ENCODE peak calls at places on chromosomes 6 and 20, in four cellular contexts. One of them, this sample, is unnamed.

GRCh38 chr6:21200056-21200870 is 393.3 kb upstream of the SOX4 start:
- DNase-seq in CD8-positive, alpha-beta T cell: no peak
- DNase-seq in GM23338: no peak
- DNase-seq in Peyer's patch: no peak
- DNase-seq in this sample: no peak

GRCh38 chr6:165774903-165775608 is 112.0 kb upstream of the PDE10A start:
- DNase-seq in CD8-positive, alpha-beta T cell: no peak
- DNase-seq in GM23338: peak; percentile 52
- DNase-seq in Peyer's patch: no peak
- DNase-seq in this sample: no peak

GRCh38 chr6:79586548-79586947 is 44.6 kb upstream of the SH3BGRL2 start:
- DNase-seq in CD8-positive, alpha-beta T cell: no peak
- DNase-seq in GM23338: peak; percentile 74
- DNase-seq in Peyer's patch: no peak
- DNase-seq in this sample: no peak

GRCh38 chr6:28988536-28989415 is 16.3 kb downstream of the ZNF311 start:
- DNase-seq in CD8-positive, alpha-beta T cell: peak; percentile 54
- DNase-seq in GM23338: peak; percentile 97
- DNase-seq in Peyer's patch: peak; percentile 27
- DNase-seq in this sample: peak; percentile 84

GRCh38 chr6:130547723-130548122 is 181.9 kb downstream of the TMEM200A start:
- DNase-seq in CD8-positive, alpha-beta T cell: no peak
- DNase-seq in GM23338: peak; percentile 13
- DNase-seq in Peyer's patch: no peak
- DNase-seq in this sample: no peak

GRCh38 chr6:166515072-166515810 is 71.2 kb downstream of the RAMACL start:
- DNase-seq in CD8-positive, alpha-beta T cell: no peak
- DNase-seq in GM23338: no peak
- DNase-seq in Peyer's patch: no peak
- DNase-seq in this sample: no peak

GRCh38 chr20:62285722-62286121 is 17.1 kb upstream of the ADRM1 start:
- DNase-seq in CD8-positive, alpha-beta T cell: no peak
- DNase-seq in GM23338: no peak
- DNase-seq in Peyer's patch: no peak
- DNase-seq in this sample: no peak

GRCh38 chr6:110874880-110875547 is 429 bp downstream of the AMD1 start:
- DNase-seq in CD8-positive, alpha-beta T cell: peak; percentile 6
- DNase-seq in GM23338: no peak
- DNase-seq in Peyer's patch: peak; percentile 62
- DNase-seq in this sample: peak; percentile 74

GRCh38 chr6:6678811-6679210 is 90.3 kb downstream of the LY86 start:
- DNase-seq in CD8-positive, alpha-beta T cell: no peak
- DNase-seq in GM23338: no peak
- DNase-seq in Peyer's patch: no peak
- DNase-seq in this sample: no peak

GRCh38 chr6:6681443-6681842 is 92.9 kb downstream of the LY86 start:
- DNase-seq in CD8-positive, alpha-beta T cell: no peak
- DNase-seq in GM23338: no peak
- DNase-seq in Peyer's patch: no peak
- DNase-seq in this sample: no peak

GRCh38 chr6:6680524-6680923 is 92.0 kb downstream of the LY86 start:
- DNase-seq in CD8-positive, alpha-beta T cell: no peak
- DNase-seq in GM23338: no peak
- DNase-seq in Peyer's patch: no peak
- DNase-seq in this sample: no peak

GRCh38 chr6:6678185-6678671 is 89.7 kb downstream of the LY86 start:
- DNase-seq in CD8-positive, alpha-beta T cell: no peak
- DNase-seq in GM23338: no peak
- DNase-seq in Peyer's patch: no peak
- DNase-seq in this sample: no peak

DNA sequence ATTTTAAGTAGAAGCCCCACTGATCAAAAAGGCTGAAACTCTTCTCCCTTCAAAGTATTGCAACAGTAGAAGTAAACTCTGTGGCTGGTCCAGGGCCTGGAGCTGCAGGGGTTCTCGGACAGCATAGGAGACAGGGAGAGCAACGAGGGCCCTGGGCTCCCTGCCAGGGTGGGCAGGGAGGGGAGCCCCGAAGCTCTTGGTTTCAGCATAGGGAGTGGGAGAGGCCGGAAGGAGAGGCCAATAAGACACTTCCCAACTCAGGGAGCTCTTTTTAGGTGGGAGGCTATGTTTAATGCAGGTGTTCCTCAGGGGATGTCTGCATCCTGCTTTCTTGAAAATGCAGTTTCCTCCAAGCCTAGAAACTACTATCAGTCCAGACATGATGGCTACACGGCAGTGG is 91.1 kb downstream of the LY86 start:
- DNase-seq in CD8-positive, alpha-beta T cell: no peak
- DNase-seq in GM23338: no peak
- DNase-seq in Peyer's patch: no peak
- DNase-seq in this sample: no peak
- H3K36me3 ChIP-seq in CD8-positive, alpha-beta T cell: no peaks in the 10 kb centered on the region
- H3K36me3 ChIP-seq in GM23338: no peaks in the 10 kb centered on the region
- H3K36me3 ChIP-seq in Peyer's patch: no peaks in the 10 kb centered on the region
- H3K36me3 ChIP-seq in this sample: no peaks in the 10 kb centered on the region

DNA sequence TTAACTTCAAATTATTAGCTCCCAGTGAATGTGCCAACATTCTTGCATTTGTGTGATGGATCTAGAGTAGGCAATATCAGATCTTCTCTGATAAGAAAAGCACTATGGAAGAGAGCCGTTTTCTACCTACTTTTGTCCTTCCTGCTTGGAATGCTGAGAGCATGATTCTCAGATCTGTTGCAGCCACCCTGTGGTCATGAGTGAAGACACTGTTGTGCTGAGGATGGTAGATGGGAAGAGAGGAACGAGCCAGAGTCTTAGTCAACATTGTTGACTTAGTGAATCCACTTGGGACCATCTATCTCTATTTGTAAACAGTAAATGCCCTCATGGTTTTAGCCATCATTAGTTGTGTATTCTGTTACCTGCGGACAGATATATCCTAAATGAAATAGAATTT is 202.6 kb downstream of the CD109 start:
- DNase-seq in CD8-positive, alpha-beta T cell: no peak
- DNase-seq in GM23338: peak; percentile 47
- DNase-seq in Peyer's patch: no peak
- DNase-seq in this sample: no peak
- TF ChIP-seq CTCF in CD8-positive, alpha-beta T cell: no peak
- TF ChIP-seq CTCF in GM23338: peak; percentile 33
- TF ChIP-seq CTCF in Peyer's patch: no peak
- TF ChIP-seq CTCF in this sample: no peak

GRCh38 chr20:35738410-35739179 is 3.5 kb downstream of the RBM39 start:
- DNase-seq in CD8-positive, alpha-beta T cell: no peak
- DNase-seq in GM23338: no peak
- DNase-seq in Peyer's patch: no peak
- DNase-seq in this sample: no peak
- H3K36me3 ChIP-seq in CD8-positive, alpha-beta T cell: peaks cover 52% of the 10 kb centered on the region
- H3K36me3 ChIP-seq in GM23338: peaks cover 63% of the 10 kb centered on the region
- H3K36me3 ChIP-seq in Peyer's patch: peaks cover 4% of the 10 kb centered on the region
- H3K36me3 ChIP-seq in this sample: peaks cover 14% of the 10 kb centered on the region

GRCh38 chr6:40774932-40775331 is 187.8 kb upstream of the LRFN2 start:
- DNase-seq in CD8-positive, alpha-beta T cell: no peak
- DNase-seq in GM23338: peak; percentile 21
- DNase-seq in Peyer's patch: no peak
- DNase-seq in this sample: no peak
- TF ChIP-seq CTCF in CD8-positive, alpha-beta T cell: no peak
- TF ChIP-seq CTCF in GM23338: no peak
- TF ChIP-seq CTCF in Peyer's patch: no peak
- TF ChIP-seq CTCF in this sample: peak; percentile 20

GRCh38 chr6:7087491-7087979 is 20.2 kb upstream of the RREB1 start:
- DNase-seq in CD8-positive, alpha-beta T cell: no peak
- DNase-seq in GM23338: no peak
- DNase-seq in Peyer's patch: peak; percentile 46
- DNase-seq in this sample: peak; percentile 42

GRCh38 chr6:7086488-7086887 is 21.3 kb upstream of the RREB1 start:
- DNase-seq in CD8-positive, alpha-beta T cell: no peak
- DNase-seq in GM23338: no peak
- DNase-seq in Peyer's patch: peak; percentile 44
- DNase-seq in this sample: peak; percentile 74

GRCh38 chr6:7085911-7086310 is 21.9 kb upstream of the RREB1 start:
- DNase-seq in CD8-positive, alpha-beta T cell: no peak
- DNase-seq in GM23338: no peak
- DNase-seq in Peyer's patch: no peak
- DNase-seq in this sample: no peak

GRCh38 chr6:7088076-7088742 is 19.6 kb upstream of the RREB1 start:
- DNase-seq in CD8-positive, alpha-beta T cell: no peak
- DNase-seq in GM23338: no peak
- DNase-seq in Peyer's patch: no peak
- DNase-seq in this sample: no peak

GRCh38 chr6:7087066-7087465 is 20.7 kb upstream of the RREB1 start:
- DNase-seq in CD8-positive, alpha-beta T cell: no peak
- DNase-seq in GM23338: peak; percentile 65
- DNase-seq in Peyer's patch: no peak
- DNase-seq in this sample: no peak
- H3K36me3 ChIP-seq in CD8-positive, alpha-beta T cell: no peaks in the 10 kb centered on the region
- H3K36me3 ChIP-seq in GM23338: no peaks in the 10 kb centered on the region
- H3K36me3 ChIP-seq in Peyer's patch: no peaks in the 10 kb centered on the region
- H3K36me3 ChIP-seq in this sample: no peaks in the 10 kb centered on the region

GRCh38 chr6:31586596-31586995 is 519 bp downstream of the LST1 start:
- DNase-seq in CD8-positive, alpha-beta T cell: no peak
- DNase-seq in GM23338: no peak
- DNase-seq in Peyer's patch: peak; percentile 70
- DNase-seq in this sample: no peak

GRCh38 chr6:31587791-31588777 is 2.0 kb downstream of the LST1 start:
- DNase-seq in CD8-positive, alpha-beta T cell: no peak
- DNase-seq in GM23338: no peak
- DNase-seq in Peyer's patch: no peak
- DNase-seq in this sample: no peak

GRCh38 chr6:31582230-31582601 is at the start of gene LTB:
- DNase-seq in CD8-positive, alpha-beta T cell: no peak
- DNase-seq in GM23338: no peak
- DNase-seq in Peyer's patch: peak; percentile 88
- DNase-seq in this sample: no peak

GRCh38 chr6:31586013-31586412 is at the start of gene LST1:
- DNase-seq in CD8-positive, alpha-beta T cell: no peak
- DNase-seq in GM23338: no peak
- DNase-seq in Peyer's patch: no peak
- DNase-seq in this sample: no peak

GRCh38 chr6:31585531-31585930 is 546 bp upstream of the LST1 start:
- DNase-seq in CD8-positive, alpha-beta T cell: no peak
- DNase-seq in GM23338: peak; percentile 81
- DNase-seq in Peyer's patch: no peak
- DNase-seq in this sample: no peak
- TF ChIP-seq CTCF in CD8-positive, alpha-beta T cell: peak; percentile 44
- TF ChIP-seq CTCF in GM23338: peak; percentile 75
- TF ChIP-seq CTCF in Peyer's patch: peak; percentile 43
- TF ChIP-seq CTCF in this sample: peak; percentile 73

DNA sequence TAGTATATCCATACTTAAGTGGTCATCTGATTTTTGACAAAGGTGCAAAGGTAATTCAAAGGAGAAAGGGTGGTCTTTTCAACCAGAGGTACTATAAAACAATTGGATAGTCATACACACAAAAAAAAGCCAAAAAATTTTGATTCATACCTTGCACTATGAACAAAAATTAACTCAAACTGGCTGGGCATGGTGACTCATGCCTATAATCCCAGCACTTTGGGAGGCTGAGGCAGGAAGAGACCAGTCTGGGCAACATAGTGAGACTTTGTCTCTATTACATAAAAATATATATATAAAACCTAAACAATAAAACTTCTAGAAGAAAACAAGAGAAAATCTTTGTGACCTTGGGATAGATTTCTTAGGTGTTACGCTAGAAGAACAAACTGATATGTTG is 43.8 kb upstream of the ADIG start:
- DNase-seq in CD8-positive, alpha-beta T cell: no peak
- DNase-seq in GM23338: no peak
- DNase-seq in Peyer's patch: no peak
- DNase-seq in this sample: no peak
- H3K36me3 ChIP-seq in CD8-positive, alpha-beta T cell: peaks cover 57% of the 10 kb centered on the region
- H3K36me3 ChIP-seq in GM23338: peaks cover 18% of the 10 kb centered on the region
- H3K36me3 ChIP-seq in Peyer's patch: no peaks in the 10 kb centered on the region
- H3K36me3 ChIP-seq in this sample: peaks cover 4% of the 10 kb centered on the region

GRCh38 chr6:46584586-46584985 is 68.0 kb downstream of the CYP39A1 start:
- DNase-seq in CD8-positive, alpha-beta T cell: no peak
- DNase-seq in GM23338: no peak
- DNase-seq in Peyer's patch: no peak
- DNase-seq in this sample: no peak

GRCh38 chr6:46583711-46584110 is 68.9 kb downstream of the CYP39A1 start:
- DNase-seq in CD8-positive, alpha-beta T cell: no peak
- DNase-seq in GM23338: no peak
- DNase-seq in Peyer's patch: no peak
- DNase-seq in this sample: no peak

GRCh38 chr6:46586896-46587295 is 65.7 kb downstream of the CYP39A1 start:
- DNase-seq in CD8-positive, alpha-beta T cell: no peak
- DNase-seq in GM23338: no peak
- DNase-seq in Peyer's patch: no peak
- DNase-seq in this sample: no peak

GRCh38 chr6:46583081-46583480 is 69.5 kb downstream of the CYP39A1 start:
- DNase-seq in CD8-positive, alpha-beta T cell: no peak
- DNase-seq in GM23338: no peak
- DNase-seq in Peyer's patch: no peak
- DNase-seq in this sample: no peak

DNA sequence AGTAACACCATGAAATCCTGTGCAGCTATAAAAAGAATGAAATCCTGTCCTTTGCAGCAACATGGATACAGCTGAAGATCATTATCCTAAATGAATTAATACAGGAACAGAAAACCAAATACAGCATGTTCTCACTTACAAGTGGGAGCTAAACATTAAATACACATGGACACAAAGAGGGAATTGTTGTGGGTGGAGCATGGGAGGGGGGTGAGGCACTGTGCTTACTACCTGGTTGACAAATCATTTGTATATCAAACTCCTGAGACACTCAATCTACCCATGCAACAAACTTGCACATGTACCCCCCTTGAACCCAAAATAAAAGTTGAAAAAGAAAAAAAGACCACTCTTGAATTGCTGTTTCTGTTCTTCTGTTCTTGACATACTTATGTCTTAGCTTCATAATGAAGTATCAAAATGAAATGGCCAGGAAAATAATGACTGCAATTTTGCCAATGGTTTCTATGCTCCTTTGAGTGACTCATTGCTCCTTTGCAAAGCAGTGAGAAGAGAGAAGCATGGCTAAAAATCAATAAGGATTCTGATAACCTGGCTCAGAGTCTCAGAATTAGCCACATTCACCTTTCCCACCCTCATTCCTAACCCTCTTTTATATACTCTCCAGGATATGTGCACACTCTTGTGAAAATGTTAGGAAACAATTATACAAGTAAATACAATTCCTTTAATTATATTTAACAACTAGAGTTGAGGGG is 71.0 kb downstream of the CYP39A1 start:
- DNase-seq in CD8-positive, alpha-beta T cell: no peak
- DNase-seq in GM23338: no peak
- DNase-seq in Peyer's patch: no peak
- DNase-seq in this sample: no peak
- TF ChIP-seq CTCF in CD8-positive, alpha-beta T cell: no peak
- TF ChIP-seq CTCF in GM23338: no peak
- TF ChIP-seq CTCF in Peyer's patch: no peak
- TF ChIP-seq CTCF in this sample: no peak

GRCh38 chr6:36788186-36788585 is 51.1 kb downstream of the CPNE5 start:
- DNase-seq in CD8-positive, alpha-beta T cell: no peak
- DNase-seq in GM23338: no peak
- DNase-seq in Peyer's patch: no peak
- DNase-seq in this sample: no peak
- H3K36me3 ChIP-seq in CD8-positive, alpha-beta T cell: no peaks in the 10 kb centered on the region
- H3K36me3 ChIP-seq in GM23338: no peaks in the 10 kb centered on the region
- H3K36me3 ChIP-seq in Peyer's patch: no peaks in the 10 kb centered on the region
- H3K36me3 ChIP-seq in this sample: no peaks in the 10 kb centered on the region